ENCODE peak calls at places on chromosome 9, in eight cellular contexts. One of them, this sample, is unnamed.

GRCh38 chr9:128027166-128027539 is 40.0 kb downstream of the NAIF1 start:
- DNase-seq in Kasumi-1: peak
- DNase-seq in IMR-90: no peak
- DNase-seq in fibroblast of the conjunctiva: no peak
- DNase-seq in activated CD8-positive, alpha-beta memory T cell treated with anti-CD3 and anti-CD28 coated beads, Interleukin-2, amount 10 ng/mL, durations not matched to agents 7 days and 5 days: peak
- DNase-seq in aorta: no peak
- DNase-seq in lower lobe of right lung: no peak
- DNase-seq in A549: no peak
- DNase-seq in this sample: no peak

GRCh38 chr9:137685886-137686420 is 67.1 kb downstream of the EHMT1 start:
- DNase-seq in Kasumi-1: no peak
- DNase-seq in IMR-90: no peak
- DNase-seq in fibroblast of the conjunctiva: no peak
- DNase-seq in activated CD8-positive, alpha-beta memory T cell treated with anti-CD3 and anti-CD28 coated beads, Interleukin-2, amount 10 ng/mL, durations not matched to agents 7 days and 5 days: no peak
- DNase-seq in aorta: no peak
- DNase-seq in lower lobe of right lung: no peak
- DNase-seq in A549: no peak
- DNase-seq in this sample: no peak

GRCh38 chr9:37953775-37954437 is 50.0 kb upstream of the SLC25A51 start:
- DNase-seq in Kasumi-1: no peak
- DNase-seq in IMR-90: peak
- DNase-seq in fibroblast of the conjunctiva: peak
- DNase-seq in activated CD8-positive, alpha-beta memory T cell treated with anti-CD3 and anti-CD28 coated beads, Interleukin-2, amount 10 ng/mL, durations not matched to agents 7 days and 5 days: peak
- DNase-seq in aorta: peak
- DNase-seq in lower lobe of right lung: peak
- DNase-seq in A549: peak
- DNase-seq in this sample: no peak

GRCh38 chr9:17926246-17926645 is 347.4 kb downstream of the SH3GL2 start:
- DNase-seq in Kasumi-1: no peak
- DNase-seq in IMR-90: no peak
- DNase-seq in fibroblast of the conjunctiva: no peak
- DNase-seq in activated CD8-positive, alpha-beta memory T cell treated with anti-CD3 and anti-CD28 coated beads, Interleukin-2, amount 10 ng/mL, durations not matched to agents 7 days and 5 days: no peak
- DNase-seq in aorta: no peak
- DNase-seq in lower lobe of right lung: no peak
- DNase-seq in A549: no peak
- DNase-seq in this sample: no peak

GRCh38 chr9:129675656-129676055 is 10.2 kb downstream of the PRRX2 start:
- DNase-seq in Kasumi-1: no peak
- DNase-seq in IMR-90: no peak
- DNase-seq in fibroblast of the conjunctiva: no peak
- DNase-seq in activated CD8-positive, alpha-beta memory T cell treated with anti-CD3 and anti-CD28 coated beads, Interleukin-2, amount 10 ng/mL, durations not matched to agents 7 days and 5 days: no peak
- DNase-seq in aorta: no peak
- DNase-seq in lower lobe of right lung: no peak
- DNase-seq in A549: no peak
- DNase-seq in this sample: no peak

GRCh38 chr9:34349324-34349723 is 20.0 kb downstream of the NUDT2 start:
- DNase-seq in Kasumi-1: no peak
- DNase-seq in IMR-90: no peak
- DNase-seq in fibroblast of the conjunctiva: no peak
- DNase-seq in activated CD8-positive, alpha-beta memory T cell treated with anti-CD3 and anti-CD28 coated beads, Interleukin-2, amount 10 ng/mL, durations not matched to agents 7 days and 5 days: no peak
- DNase-seq in aorta: no peak
- DNase-seq in lower lobe of right lung: no peak
- DNase-seq in A549: no peak
- DNase-seq in this sample: no peak

GRCh38 chr9:69476797-69477196 is 151.8 kb downstream of the ENTREP1 start:
- DNase-seq in Kasumi-1: no peak
- DNase-seq in IMR-90: no peak
- DNase-seq in fibroblast of the conjunctiva: no peak
- DNase-seq in activated CD8-positive, alpha-beta memory T cell treated with anti-CD3 and anti-CD28 coated beads, Interleukin-2, amount 10 ng/mL, durations not matched to agents 7 days and 5 days: no peak
- DNase-seq in aorta: no peak
- DNase-seq in lower lobe of right lung: no peak
- DNase-seq in A549: no peak
- DNase-seq in this sample: no peak

GRCh38 chr9:108168451-108168850 is 678.9 kb upstream of the KLF4 start:
- DNase-seq in Kasumi-1: no peak
- DNase-seq in IMR-90: peak
- DNase-seq in fibroblast of the conjunctiva: peak
- DNase-seq in activated CD8-positive, alpha-beta memory T cell treated with anti-CD3 and anti-CD28 coated beads, Interleukin-2, amount 10 ng/mL, durations not matched to agents 7 days and 5 days: no peak
- DNase-seq in aorta: peak
- DNase-seq in lower lobe of right lung: no peak
- DNase-seq in A549: no peak
- DNase-seq in this sample: peak

GRCh38 chr9:14075218-14075617 is 238.7 kb downstream of the NFIB start:
- DNase-seq in Kasumi-1: no peak
- DNase-seq in IMR-90: no peak
- DNase-seq in fibroblast of the conjunctiva: no peak
- DNase-seq in activated CD8-positive, alpha-beta memory T cell treated with anti-CD3 and anti-CD28 coated beads, Interleukin-2, amount 10 ng/mL, durations not matched to agents 7 days and 5 days: no peak
- DNase-seq in aorta: no peak
- DNase-seq in lower lobe of right lung: no peak
- DNase-seq in A549: no peak
- DNase-seq in this sample: no peak

GRCh38 chr9:107465467-107466451 is 23.8 kb downstream of the KLF4 start:
- DNase-seq in Kasumi-1: no peak
- DNase-seq in IMR-90: peak
- DNase-seq in fibroblast of the conjunctiva: no peak
- DNase-seq in activated CD8-positive, alpha-beta memory T cell treated with anti-CD3 and anti-CD28 coated beads, Interleukin-2, amount 10 ng/mL, durations not matched to agents 7 days and 5 days: no peak
- DNase-seq in aorta: peak
- DNase-seq in lower lobe of right lung: peak
- DNase-seq in A549: peak
- DNase-seq in this sample: no peak

GRCh38 chr9:86624616-86625015 is 270.4 kb upstream of the TUT7 start:
- DNase-seq in Kasumi-1: no peak
- DNase-seq in IMR-90: no peak
- DNase-seq in fibroblast of the conjunctiva: no peak
- DNase-seq in activated CD8-positive, alpha-beta memory T cell treated with anti-CD3 and anti-CD28 coated beads, Interleukin-2, amount 10 ng/mL, durations not matched to agents 7 days and 5 days: no peak
- DNase-seq in aorta: no peak
- DNase-seq in lower lobe of right lung: no peak
- DNase-seq in A549: no peak
- DNase-seq in this sample: no peak

GRCh38 chr9:126331964-126332748 is 5.5 kb downstream of the MVB12B start:
- DNase-seq in Kasumi-1: no peak
- DNase-seq in IMR-90: no peak
- DNase-seq in fibroblast of the conjunctiva: no peak
- DNase-seq in activated CD8-positive, alpha-beta memory T cell treated with anti-CD3 and anti-CD28 coated beads, Interleukin-2, amount 10 ng/mL, durations not matched to agents 7 days and 5 days: no peak
- DNase-seq in aorta: no peak
- DNase-seq in lower lobe of right lung: no peak
- DNase-seq in A549: no peak
- DNase-seq in this sample: no peak

GRCh38 chr9:7246181-7246580 is 488.4 kb downstream of the KDM4C start:
- DNase-seq in Kasumi-1: no peak
- DNase-seq in IMR-90: no peak
- DNase-seq in fibroblast of the conjunctiva: no peak
- DNase-seq in activated CD8-positive, alpha-beta memory T cell treated with anti-CD3 and anti-CD28 coated beads, Interleukin-2, amount 10 ng/mL, durations not matched to agents 7 days and 5 days: no peak
- DNase-seq in aorta: no peak
- DNase-seq in lower lobe of right lung: no peak
- DNase-seq in A549: no peak
- DNase-seq in this sample: peak

GRCh38 chr9:116877072-116877471 is 190.0 kb downstream of the TRIM32 start:
- DNase-seq in Kasumi-1: no peak
- DNase-seq in IMR-90: no peak
- DNase-seq in fibroblast of the conjunctiva: no peak
- DNase-seq in activated CD8-positive, alpha-beta memory T cell treated with anti-CD3 and anti-CD28 coated beads, Interleukin-2, amount 10 ng/mL, durations not matched to agents 7 days and 5 days: no peak
- DNase-seq in aorta: no peak
- DNase-seq in lower lobe of right lung: no peak
- DNase-seq in A549: no peak
- DNase-seq in this sample: no peak

GRCh38 chr9:86713456-86713855 is 233.8 kb downstream of the GAS1 start:
- DNase-seq in Kasumi-1: no peak
- DNase-seq in IMR-90: peak
- DNase-seq in fibroblast of the conjunctiva: no peak
- DNase-seq in activated CD8-positive, alpha-beta memory T cell treated with anti-CD3 and anti-CD28 coated beads, Interleukin-2, amount 10 ng/mL, durations not matched to agents 7 days and 5 days: no peak
- DNase-seq in aorta: no peak
- DNase-seq in lower lobe of right lung: no peak
- DNase-seq in A549: no peak
- DNase-seq in this sample: peak

GRCh38 chr9:18317896-18318295 is 156.1 kb upstream of the ADAMTSL1 start:
- DNase-seq in Kasumi-1: no peak
- DNase-seq in IMR-90: peak
- DNase-seq in fibroblast of the conjunctiva: no peak
- DNase-seq in activated CD8-positive, alpha-beta memory T cell treated with anti-CD3 and anti-CD28 coated beads, Interleukin-2, amount 10 ng/mL, durations not matched to agents 7 days and 5 days: no peak
- DNase-seq in aorta: no peak
- DNase-seq in lower lobe of right lung: no peak
- DNase-seq in A549: no peak
- DNase-seq in this sample: no peak

GRCh38 chr9:95048225-95049087 is 269.1 kb downstream of the FANCC start:
- DNase-seq in Kasumi-1: peak
- DNase-seq in IMR-90: no peak
- DNase-seq in fibroblast of the conjunctiva: no peak
- DNase-seq in activated CD8-positive, alpha-beta memory T cell treated with anti-CD3 and anti-CD28 coated beads, Interleukin-2, amount 10 ng/mL, durations not matched to agents 7 days and 5 days: peak
- DNase-seq in aorta: peak
- DNase-seq in lower lobe of right lung: peak
- DNase-seq in A549: no peak
- DNase-seq in this sample: no peak

GRCh38 chr9:126327016-126327749 is 554 bp downstream of the MVB12B start:
- DNase-seq in Kasumi-1: no peak
- DNase-seq in IMR-90: no peak
- DNase-seq in fibroblast of the conjunctiva: no peak
- DNase-seq in activated CD8-positive, alpha-beta memory T cell treated with anti-CD3 and anti-CD28 coated beads, Interleukin-2, amount 10 ng/mL, durations not matched to agents 7 days and 5 days: peak
- DNase-seq in aorta: peak
- DNase-seq in lower lobe of right lung: no peak
- DNase-seq in A549: peak
- DNase-seq in this sample: no peak

GRCh38 chr9:108273988-108274387 is 581.8 kb downstream of the ACTL7B start:
- DNase-seq in Kasumi-1: no peak
- DNase-seq in IMR-90: no peak
- DNase-seq in fibroblast of the conjunctiva: no peak
- DNase-seq in activated CD8-positive, alpha-beta memory T cell treated with anti-CD3 and anti-CD28 coated beads, Interleukin-2, amount 10 ng/mL, durations not matched to agents 7 days and 5 days: no peak
- DNase-seq in aorta: no peak
- DNase-seq in lower lobe of right lung: no peak
- DNase-seq in A549: no peak
- DNase-seq in this sample: no peak

GRCh38 chr9:134228649-134229048 is 64.3 kb upstream of the RNU6ATAC start:
- DNase-seq in Kasumi-1: no peak
- DNase-seq in IMR-90: no peak
- DNase-seq in fibroblast of the conjunctiva: no peak
- DNase-seq in activated CD8-positive, alpha-beta memory T cell treated with anti-CD3 and anti-CD28 coated beads, Interleukin-2, amount 10 ng/mL, durations not matched to agents 7 days and 5 days: no peak
- DNase-seq in aorta: no peak
- DNase-seq in lower lobe of right lung: no peak
- DNase-seq in A549: no peak
- DNase-seq in this sample: no peak

GRCh38 chr9:33817327-33818166 is 587 bp downstream of the UBE2R2 start:
- DNase-seq in Kasumi-1: no peak
- DNase-seq in IMR-90: peak
- DNase-seq in fibroblast of the conjunctiva: no peak
- DNase-seq in activated CD8-positive, alpha-beta memory T cell treated with anti-CD3 and anti-CD28 coated beads, Interleukin-2, amount 10 ng/mL, durations not matched to agents 7 days and 5 days: peak
- DNase-seq in aorta: peak
- DNase-seq in lower lobe of right lung: peak
- DNase-seq in A549: peak
- DNase-seq in this sample: no peak

GRCh38 chr9:68545033-68545705 is 4.5 kb upstream of the TMEM252 start:
- DNase-seq in Kasumi-1: no peak
- DNase-seq in IMR-90: no peak
- DNase-seq in fibroblast of the conjunctiva: no peak
- DNase-seq in activated CD8-positive, alpha-beta memory T cell treated with anti-CD3 and anti-CD28 coated beads, Interleukin-2, amount 10 ng/mL, durations not matched to agents 7 days and 5 days: no peak
- DNase-seq in aorta: no peak
- DNase-seq in lower lobe of right lung: no peak
- DNase-seq in A549: no peak
- DNase-seq in this sample: no peak

GRCh38 chr9:136316896-136317676 is 10.3 kb upstream of the GPSM1 start:
- DNase-seq in Kasumi-1: no peak
- DNase-seq in IMR-90: no peak
- DNase-seq in fibroblast of the conjunctiva: no peak
- DNase-seq in activated CD8-positive, alpha-beta memory T cell treated with anti-CD3 and anti-CD28 coated beads, Interleukin-2, amount 10 ng/mL, durations not matched to agents 7 days and 5 days: no peak
- DNase-seq in aorta: no peak
- DNase-seq in lower lobe of right lung: no peak
- DNase-seq in A549: no peak
- DNase-seq in this sample: no peak

GRCh38 chr9:37259906-37260305 is 139.5 kb downstream of the ZCCHC7 start:
- DNase-seq in Kasumi-1: no peak
- DNase-seq in IMR-90: no peak
- DNase-seq in fibroblast of the conjunctiva: no peak
- DNase-seq in activated CD8-positive, alpha-beta memory T cell treated with anti-CD3 and anti-CD28 coated beads, Interleukin-2, amount 10 ng/mL, durations not matched to agents 7 days and 5 days: no peak
- DNase-seq in aorta: no peak
- DNase-seq in lower lobe of right lung: no peak
- DNase-seq in A549: no peak
- DNase-seq in this sample: no peak

GRCh38 chr9:14203366-14204056 is 110.4 kb downstream of the NFIB start:
- DNase-seq in Kasumi-1: no peak
- DNase-seq in IMR-90: no peak
- DNase-seq in fibroblast of the conjunctiva: no peak
- DNase-seq in activated CD8-positive, alpha-beta memory T cell treated with anti-CD3 and anti-CD28 coated beads, Interleukin-2, amount 10 ng/mL, durations not matched to agents 7 days and 5 days: no peak
- DNase-seq in aorta: peak
- DNase-seq in lower lobe of right lung: no peak
- DNase-seq in A549: no peak
- DNase-seq in this sample: no peak

GRCh38 chr9:115930472-115930871 is 223.1 kb upstream of the PAPPA start:
- DNase-seq in Kasumi-1: no peak
- DNase-seq in IMR-90: peak
- DNase-seq in fibroblast of the conjunctiva: no peak
- DNase-seq in activated CD8-positive, alpha-beta memory T cell treated with anti-CD3 and anti-CD28 coated beads, Interleukin-2, amount 10 ng/mL, durations not matched to agents 7 days and 5 days: no peak
- DNase-seq in aorta: no peak
- DNase-seq in lower lobe of right lung: no peak
- DNase-seq in A549: no peak
- DNase-seq in this sample: no peak

GRCh38 chr9:93111371-93112115 is 15.5 kb downstream of the CARD19 start:
- DNase-seq in Kasumi-1: no peak
- DNase-seq in IMR-90: peak
- DNase-seq in fibroblast of the conjunctiva: no peak
- DNase-seq in activated CD8-positive, alpha-beta memory T cell treated with anti-CD3 and anti-CD28 coated beads, Interleukin-2, amount 10 ng/mL, durations not matched to agents 7 days and 5 days: no peak
- DNase-seq in aorta: peak
- DNase-seq in lower lobe of right lung: peak
- DNase-seq in A549: no peak
- DNase-seq in this sample: no peak

GRCh38 chr9:82140471-82140870 is 151.9 kb downstream of the SPATA31D1 start:
- DNase-seq in Kasumi-1: no peak
- DNase-seq in IMR-90: no peak
- DNase-seq in fibroblast of the conjunctiva: no peak
- DNase-seq in activated CD8-positive, alpha-beta memory T cell treated with anti-CD3 and anti-CD28 coated beads, Interleukin-2, amount 10 ng/mL, durations not matched to agents 7 days and 5 days: no peak
- DNase-seq in aorta: no peak
- DNase-seq in lower lobe of right lung: no peak
- DNase-seq in A549: no peak
- DNase-seq in this sample: no peak

GRCh38 chr9:81526587-81526986 is 162.8 kb downstream of the TLE1 start:
- DNase-seq in Kasumi-1: no peak
- DNase-seq in IMR-90: peak
- DNase-seq in fibroblast of the conjunctiva: no peak
- DNase-seq in activated CD8-positive, alpha-beta memory T cell treated with anti-CD3 and anti-CD28 coated beads, Interleukin-2, amount 10 ng/mL, durations not matched to agents 7 days and 5 days: no peak
- DNase-seq in aorta: no peak
- DNase-seq in lower lobe of right lung: no peak
- DNase-seq in A549: no peak
- DNase-seq in this sample: no peak

GRCh38 chr9:133122935-133123611 is 2.0 kb upstream of the RALGDS start:
- DNase-seq in Kasumi-1: no peak
- DNase-seq in IMR-90: peak
- DNase-seq in fibroblast of the conjunctiva: no peak
- DNase-seq in activated CD8-positive, alpha-beta memory T cell treated with anti-CD3 and anti-CD28 coated beads, Interleukin-2, amount 10 ng/mL, durations not matched to agents 7 days and 5 days: no peak
- DNase-seq in aorta: no peak
- DNase-seq in lower lobe of right lung: no peak
- DNase-seq in A549: no peak
- DNase-seq in this sample: no peak

GRCh38 chr9:93649610-93650261 is 73.4 kb downstream of the PHF2 start:
- DNase-seq in Kasumi-1: no peak
- DNase-seq in IMR-90: peak
- DNase-seq in fibroblast of the conjunctiva: no peak
- DNase-seq in activated CD8-positive, alpha-beta memory T cell treated with anti-CD3 and anti-CD28 coated beads, Interleukin-2, amount 10 ng/mL, durations not matched to agents 7 days and 5 days: peak
- DNase-seq in aorta: no peak
- DNase-seq in lower lobe of right lung: peak
- DNase-seq in A549: no peak
- DNase-seq in this sample: no peak

GRCh38 chr9:70602364-70603019 is 188.0 kb upstream of the KLF9 start:
- DNase-seq in Kasumi-1: peak
- DNase-seq in IMR-90: peak
- DNase-seq in fibroblast of the conjunctiva: peak
- DNase-seq in activated CD8-positive, alpha-beta memory T cell treated with anti-CD3 and anti-CD28 coated beads, Interleukin-2, amount 10 ng/mL, durations not matched to agents 7 days and 5 days: peak
- DNase-seq in aorta: no peak
- DNase-seq in lower lobe of right lung: no peak
- DNase-seq in A549: peak
- DNase-seq in this sample: no peak

GRCh38 chr9:89590415-89590814 is 14.4 kb upstream of the GADD45G start:
- DNase-seq in Kasumi-1: no peak
- DNase-seq in IMR-90: no peak
- DNase-seq in fibroblast of the conjunctiva: no peak
- DNase-seq in activated CD8-positive, alpha-beta memory T cell treated with anti-CD3 and anti-CD28 coated beads, Interleukin-2, amount 10 ng/mL, durations not matched to agents 7 days and 5 days: no peak
- DNase-seq in aorta: no peak
- DNase-seq in lower lobe of right lung: no peak
- DNase-seq in A549: no peak
- DNase-seq in this sample: peak

GRCh38 chr9:85987236-85987635 is 46.3 kb downstream of the NAA35 start:
- DNase-seq in Kasumi-1: no peak
- DNase-seq in IMR-90: no peak
- DNase-seq in fibroblast of the conjunctiva: no peak
- DNase-seq in activated CD8-positive, alpha-beta memory T cell treated with anti-CD3 and anti-CD28 coated beads, Interleukin-2, amount 10 ng/mL, durations not matched to agents 7 days and 5 days: no peak
- DNase-seq in aorta: no peak
- DNase-seq in lower lobe of right lung: no peak
- DNase-seq in A549: no peak
- DNase-seq in this sample: no peak